ENCODE peak calls at places on chromosomes 7 and 10, in six cellular contexts. One of them, this sample, is unnamed.

GRCh38 chr7:41139789-41140188 is 563.1 kb downstream of the INHBA start:
- DNase-seq in left ventricle myocardium inferior: no peak
- DNase-seq in cardiac muscle cell: no peak
- DNase-seq in tibial nerve: no peak
- DNase-seq in A549: no peak
- DNase-seq in psoas muscle: no peak
- DNase-seq in this sample: no peak

GRCh38 chr7:152857272-152857671 is 97.7 kb downstream of the ACTR3B start:
- DNase-seq in psoas muscle: no peak
- DNase-seq in left ventricle myocardium inferior: no peak
- DNase-seq in tibial nerve: no peak
- DNase-seq in A549: no peak
- DNase-seq in cardiac muscle cell: no peak
- DNase-seq in this sample: no peak

GRCh38 chr7:43648725-43649406 is 66.0 kb downstream of the STK17A start:
- DNase-seq in left ventricle myocardium inferior: no peak
- DNase-seq in cardiac muscle cell: peak; percentile 74
- DNase-seq in psoas muscle: no peak
- DNase-seq in A549: no peak
- DNase-seq in tibial nerve: no peak
- DNase-seq in this sample: no peak

GRCh38 chr7:138565451-138566114 is 105.5 kb downstream of the TRIM24 start:
- DNase-seq in cardiac muscle cell: peak; percentile 88
- DNase-seq in A549: no peak
- DNase-seq in tibial nerve: no peak
- DNase-seq in left ventricle myocardium inferior: no peak
- DNase-seq in psoas muscle: no peak
- DNase-seq in this sample: no peak

GRCh38 chr10:15824498-15824897 is 35.8 kb downstream of the MINDY3 start:
- DNase-seq in tibial nerve: no peak
- DNase-seq in left ventricle myocardium inferior: no peak
- DNase-seq in psoas muscle: no peak
- DNase-seq in A549: peak; percentile 3
- DNase-seq in cardiac muscle cell: peak; percentile 54
- DNase-seq in this sample: no peak

GRCh38 chr10:62467509-62467908 is 93.3 kb downstream of the ZNF365 start:
- DNase-seq in psoas muscle: no peak
- DNase-seq in cardiac muscle cell: no peak
- DNase-seq in A549: no peak
- DNase-seq in tibial nerve: no peak
- DNase-seq in left ventricle myocardium inferior: no peak
- DNase-seq in this sample: no peak

GRCh38 chr10:118754132-118754555 is 626 bp downstream of the CACUL1 start:
- DNase-seq in left ventricle myocardium inferior: peak; percentile 31
- DNase-seq in tibial nerve: no peak
- DNase-seq in A549: peak; percentile 35
- DNase-seq in psoas muscle: peak; percentile 81
- DNase-seq in cardiac muscle cell: peak; percentile 37
- DNase-seq in this sample: peak; percentile 76

GRCh38 chr7:111741811-111742240 is 179.5 kb upstream of the IMMP2L start:
- DNase-seq in cardiac muscle cell: peak; percentile 84
- DNase-seq in left ventricle myocardium inferior: no peak
- DNase-seq in tibial nerve: peak; percentile 19
- DNase-seq in A549: peak; percentile 80
- DNase-seq in psoas muscle: no peak
- DNase-seq in this sample: no peak

GRCh38 chr7:95373323-95373722 is 22.9 kb downstream of the PON3 start:
- DNase-seq in A549: no peak
- DNase-seq in left ventricle myocardium inferior: no peak
- DNase-seq in tibial nerve: no peak
- DNase-seq in psoas muscle: no peak
- DNase-seq in cardiac muscle cell: no peak
- DNase-seq in this sample: no peak

GRCh38 chr7:28166982-28167715 is 13.4 kb downstream of the JAZF1 start:
- DNase-seq in psoas muscle: no peak
- DNase-seq in tibial nerve: no peak
- DNase-seq in A549: no peak
- DNase-seq in cardiac muscle cell: no peak
- DNase-seq in left ventricle myocardium inferior: no peak
- DNase-seq in this sample: no peak

GRCh38 chr7:28161319-28161718 is 19.3 kb downstream of the JAZF1 start:
- DNase-seq in A549: no peak
- DNase-seq in cardiac muscle cell: no peak
- DNase-seq in tibial nerve: no peak
- DNase-seq in left ventricle myocardium inferior: no peak
- DNase-seq in psoas muscle: no peak
- DNase-seq in this sample: no peak

GRCh38 chr7:28165221-28165807 is 15.3 kb downstream of the JAZF1 start:
- DNase-seq in A549: no peak
- DNase-seq in tibial nerve: no peak
- DNase-seq in left ventricle myocardium inferior: no peak
- DNase-seq in psoas muscle: no peak
- DNase-seq in cardiac muscle cell: no peak
- DNase-seq in this sample: no peak

GRCh38 chr7:28165971-28166955 is 14.3 kb downstream of the JAZF1 start:
- DNase-seq in psoas muscle: no peak
- DNase-seq in cardiac muscle cell: peak; percentile 79
- DNase-seq in tibial nerve: no peak
- DNase-seq in A549: no peak
- DNase-seq in left ventricle myocardium inferior: no peak
- DNase-seq in this sample: no peak

GRCh38 chr7:28163955-28164354 is 16.6 kb downstream of the JAZF1 start:
- DNase-seq in cardiac muscle cell: peak; percentile 50
- DNase-seq in A549: no peak
- DNase-seq in tibial nerve: no peak
- DNase-seq in psoas muscle: no peak
- DNase-seq in left ventricle myocardium inferior: no peak
- DNase-seq in this sample: no peak
- TF ChIP-seq CTCF in cardiac muscle cell: no peak
- TF ChIP-seq CTCF in A549: no peak
- TF ChIP-seq CTCF in tibial nerve: no peak
- TF ChIP-seq CTCF in psoas muscle: no peak
- TF ChIP-seq CTCF in left ventricle myocardium inferior: no peak
- TF ChIP-seq CTCF in this sample: no peak

DNA sequence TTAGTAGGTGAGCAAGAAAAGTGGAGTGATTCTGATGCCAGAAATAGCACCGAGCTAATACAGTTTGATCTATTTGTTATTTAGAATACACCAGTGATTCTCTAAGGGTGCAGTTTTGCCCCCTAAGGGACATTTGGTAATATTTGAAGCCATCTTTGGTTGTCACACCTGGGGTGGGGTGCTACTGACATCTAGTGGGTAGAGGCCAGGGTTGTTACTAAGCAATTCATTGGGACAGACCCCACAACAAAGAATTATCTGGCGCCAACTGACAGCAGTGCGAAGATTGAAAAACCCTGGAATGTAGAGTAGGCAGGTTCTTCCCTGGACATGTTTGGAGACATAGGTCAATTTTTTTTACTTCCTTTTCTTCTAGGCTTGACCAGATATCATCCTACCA is 14.6 kb downstream of the PALS2 start:
- DNase-seq in left ventricle myocardium inferior: no peak
- DNase-seq in cardiac muscle cell: no peak
- DNase-seq in psoas muscle: peak; percentile 47
- DNase-seq in A549: no peak
- DNase-seq in tibial nerve: no peak
- DNase-seq in this sample: no peak
- TF ChIP-seq CTCF in left ventricle myocardium inferior: peak; percentile 55
- TF ChIP-seq CTCF in cardiac muscle cell: peak; percentile 24
- TF ChIP-seq CTCF in psoas muscle: peak; percentile 49
- TF ChIP-seq CTCF in A549: peak; percentile 48
- TF ChIP-seq CTCF in tibial nerve: no peak
- TF ChIP-seq CTCF in this sample: peak; percentile 56

DNA sequence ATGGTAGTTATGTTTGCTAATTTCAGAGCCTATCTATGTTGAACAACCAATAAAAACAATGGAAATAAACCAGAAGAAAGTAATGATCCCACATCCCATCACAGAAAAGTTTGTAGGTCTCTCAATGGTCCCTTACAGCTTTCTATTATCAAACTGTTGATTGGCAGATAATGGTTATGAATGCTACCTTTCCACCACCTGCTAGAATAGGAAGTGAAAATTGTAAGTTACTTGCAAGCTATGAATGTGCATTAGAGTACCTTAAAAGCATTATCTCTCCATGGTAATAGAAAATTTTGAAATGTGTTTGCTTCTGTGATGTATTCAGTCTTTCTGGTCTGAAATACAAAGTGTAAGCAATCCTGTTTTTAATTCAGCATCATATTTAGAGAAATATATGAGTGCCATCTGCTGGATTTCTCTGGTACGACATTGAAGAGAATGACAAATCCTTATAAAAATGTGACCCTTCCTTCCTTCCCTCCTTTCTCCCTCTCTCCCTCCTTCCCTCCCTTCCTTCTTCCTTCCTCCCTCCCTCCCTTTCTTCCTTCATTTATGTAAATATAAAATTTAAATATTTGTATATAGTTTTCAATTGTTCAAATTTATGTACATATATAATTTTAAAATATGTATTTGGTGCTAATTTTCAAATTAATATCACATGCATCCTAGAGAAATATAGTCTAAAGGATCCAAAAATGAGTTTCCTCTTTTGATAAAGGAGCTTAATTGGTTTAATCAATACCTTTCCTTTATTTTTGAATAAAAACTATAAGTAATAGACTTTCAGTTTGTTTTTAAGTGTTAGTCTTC is 41.4 kb upstream of the PNLIPRP3 start:
- DNase-seq in left ventricle myocardium inferior: no peak
- DNase-seq in psoas muscle: no peak
- DNase-seq in tibial nerve: no peak
- DNase-seq in cardiac muscle cell: peak; percentile 49
- DNase-seq in A549: no peak
- DNase-seq in this sample: no peak
- TF ChIP-seq CTCF in left ventricle myocardium inferior: peak; percentile 72
- TF ChIP-seq CTCF in psoas muscle: peak; percentile 60
- TF ChIP-seq CTCF in tibial nerve: peak; percentile 51
- TF ChIP-seq CTCF in cardiac muscle cell: peak; percentile 54
- TF ChIP-seq CTCF in A549: peak; percentile 77
- TF ChIP-seq CTCF in this sample: peak; percentile 84

GRCh38 chr7:2517004-2517403 is 2.6 kb upstream of the LFNG start:
- DNase-seq in psoas muscle: no peak
- DNase-seq in left ventricle myocardium inferior: no peak
- DNase-seq in cardiac muscle cell: peak; percentile 85
- DNase-seq in A549: no peak
- DNase-seq in tibial nerve: no peak
- DNase-seq in this sample: no peak
- TF ChIP-seq CTCF in psoas muscle: no peak
- TF ChIP-seq CTCF in left ventricle myocardium inferior: no peak
- TF ChIP-seq CTCF in cardiac muscle cell: peak; percentile 7
- TF ChIP-seq CTCF in A549: no peak
- TF ChIP-seq CTCF in tibial nerve: no peak
- TF ChIP-seq CTCF in this sample: no peak

GRCh38 chr7:137287651-137288258 is 55.8 kb downstream of the PTN start:
- DNase-seq in left ventricle myocardium inferior: no peak
- DNase-seq in cardiac muscle cell: peak; percentile 7
- DNase-seq in tibial nerve: no peak
- DNase-seq in psoas muscle: no peak
- DNase-seq in A549: no peak
- DNase-seq in this sample: no peak
- TF ChIP-seq CTCF in left ventricle myocardium inferior: no peak
- TF ChIP-seq CTCF in cardiac muscle cell: peak; percentile 32
- TF ChIP-seq CTCF in tibial nerve: no peak
- TF ChIP-seq CTCF in psoas muscle: no peak
- TF ChIP-seq CTCF in A549: no peak
- TF ChIP-seq CTCF in this sample: peak; percentile 75

DNA sequence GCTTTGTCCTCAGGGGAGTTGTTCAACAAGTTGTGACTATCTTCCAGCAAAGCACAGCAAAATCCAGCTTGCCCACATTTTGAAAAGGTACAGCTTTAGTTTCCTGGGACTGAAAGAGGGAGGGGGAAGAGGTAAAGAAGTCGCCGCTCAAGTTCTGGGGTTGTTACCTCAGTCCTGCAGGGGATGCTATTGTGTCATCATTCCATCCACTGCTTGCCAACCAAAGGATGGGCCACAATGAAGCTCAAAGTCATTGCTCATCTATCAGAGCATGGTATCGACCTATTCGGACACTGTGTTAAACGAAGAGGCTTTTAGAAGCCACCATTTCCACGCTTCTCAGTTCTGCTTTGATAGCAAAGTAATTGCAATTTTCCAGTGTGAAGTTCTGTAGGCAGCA is 34.3 kb downstream of the NPY start:
- DNase-seq in A549: peak; percentile 6
- DNase-seq in psoas muscle: no peak
- DNase-seq in cardiac muscle cell: no peak
- DNase-seq in left ventricle myocardium inferior: no peak
- DNase-seq in tibial nerve: no peak
- DNase-seq in this sample: no peak
- TF ChIP-seq CTCF in A549: peak; percentile 18
- TF ChIP-seq CTCF in psoas muscle: peak; percentile 31
- TF ChIP-seq CTCF in cardiac muscle cell: no peak
- TF ChIP-seq CTCF in left ventricle myocardium inferior: no peak
- TF ChIP-seq CTCF in tibial nerve: peak; percentile 9
- TF ChIP-seq CTCF in this sample: peak; percentile 60

GRCh38 chr10:129332476-129332875 is 134.6 kb upstream of the MGMT start:
- DNase-seq in left ventricle myocardium inferior: no peak
- DNase-seq in cardiac muscle cell: peak; percentile 54
- DNase-seq in psoas muscle: no peak
- DNase-seq in A549: no peak
- DNase-seq in tibial nerve: no peak
- DNase-seq in this sample: no peak
- TF ChIP-seq CTCF in left ventricle myocardium inferior: peak; percentile 62
- TF ChIP-seq CTCF in cardiac muscle cell: peak; percentile 65
- TF ChIP-seq CTCF in psoas muscle: peak; percentile 36
- TF ChIP-seq CTCF in A549: no peak
- TF ChIP-seq CTCF in tibial nerve: peak; percentile 21
- TF ChIP-seq CTCF in this sample: peak; percentile 68